ENCODE peak calls at places on chromosome X, in four cellular contexts. X, Z, H and Q are unnamed samples.
A peak's percentile ranks its signal among the peaks of the same experiment; 100 is the strongest.

GRCh38 chrX:22033818-22034217 is 1.7 kb downstream of the PHEX start:
- DNase-seq in X (no peak), Z (no peak), H (no peak), Q (no peak)

GRCh38 chrX:129704491-129704890 is 34.3 kb upstream of the XPNPEP2 start:
- DNase-seq in X (no peak), Z (no peak), H (no peak), Q (no peak)

GRCh38 chrX:48196745-48197213 is at the start of gene SSX5:
- DNase-seq in X (no peak), Z (no peak), H (no peak), Q (no peak)

GRCh38 chrX:108090474-108091265 is 672 bp downstream of the PSMD10 start:
- DNase-seq in X (no peak), Z (no peak), H (peak; percentile 80), Q (no peak)

GRCh38 chrX:136176399-136176825 is 29.1 kb downstream of the FHL1 start:
- DNase-seq in X (no peak), Z (no peak), H (peak; percentile 94), Q (no peak)

GRCh38 chrX:48890934-48891401 is 6.6 kb downstream of the TIMM17B start:
- DNase-seq in X (peak; percentile 52), Z (no peak), H (no peak), Q (no peak)

GRCh38 chrX:19660604-19661003 is 145.3 kb upstream of the MAP3K15 start:
- DNase-seq in X (no peak), Z (no peak), H (no peak), Q (no peak)

GRCh38 chrX:31606796-31607195 is 535.0 kb upstream of the FTHL17 start:
- DNase-seq in X (no peak), Z (no peak), H (no peak), Q (no peak)

GRCh38 chrX:128800138-128800537 is 723.2 kb downstream of the SMARCA1 start:
- DNase-seq in X (no peak), Z (no peak), H (no peak), Q (no peak)

GRCh38 chrX:151722241-151722846 is 6.5 kb downstream of the FATE1 start:
- DNase-seq in X (peak; percentile 68), Z (peak; percentile 82), H (no peak), Q (peak; percentile 27)

GRCh38 chrX:19889582-19890342 is 2.4 kb upstream of the SH3KBP1 start:
- DNase-seq in X (no peak), Z (no peak), H (peak; percentile 73), Q (no peak)

GRCh38 chrX:129634541-129634940 is 20.2 kb downstream of the APLN start:
- DNase-seq in X (no peak), Z (no peak), H (no peak), Q (no peak)

GRCh38 chrX:148133099-148133725 is 152.1 kb downstream of the FMR1NB start:
- DNase-seq in X (no peak), Z (no peak), H (no peak), Q (no peak)

GRCh38 chrX:136353519-136354095 is 52.8 kb downstream of the ADGRG4 start:
- DNase-seq in X (no peak), Z (no peak), H (no peak), Q (no peak)

GRCh38 chrX:154351183-154352011 is 23.0 kb downstream of the FLNA start:
- DNase-seq in X (no peak), Z (no peak), H (no peak), Q (no peak)

GRCh38 chrX:39903343-39903742 is 194.4 kb downstream of the BCOR start:
- DNase-seq in X (no peak), Z (no peak), H (peak; percentile 41), Q (no peak)

GRCh38 chrX:39903937-39904336 is 193.8 kb downstream of the BCOR start:
- DNase-seq in X (no peak), Z (no peak), H (no peak), Q (no peak)

GRCh38 chrX:39905946-39906345 is 191.8 kb downstream of the BCOR start:
- DNase-seq in X (no peak), Z (no peak), H (peak; percentile 49), Q (no peak)

GRCh38 chrX:39904816-39905474 is 192.8 kb downstream of the BCOR start:
- DNase-seq in X (no peak), Z (no peak), H (peak; percentile 30), Q (no peak)

GRCh38 chrX:39905475-39905889 is 192.3 kb downstream of the BCOR start:
- DNase-seq in X (no peak), Z (no peak), H (no peak), Q (no peak)
- H2BK15ac ChIP-seq in X (no peak overlapping the region), Z (no peak overlapping the region), H (peak overlapping the region; percentile 96), Q (no peak overlapping the region)

GRCh38 chrX:13427441-13428054 is 107.7 kb upstream of the ATXN3L start:
- DNase-seq in X (no peak), Z (no peak), H (no peak), Q (no peak)
- H3K18ac ChIP-seq in X (no peak overlapping the region), Z (no peak overlapping the region), H (no peak overlapping the region), Q (no peak overlapping the region)

GRCh38 chrX:38806054-38806389 is 4.8 kb downstream of the MID1IP1 start:
- DNase-seq in X (no peak), Z (no peak), H (no peak), Q (no peak)
- H2BK5ac ChIP-seq in X (peak overlapping the region; percentile 91), Z (peak overlapping the region; percentile 75), H (no peak overlapping the region), Q (no peak overlapping the region)

GRCh38 chrX:11355259-11355909 is 62.2 kb downstream of the AMELX start:
- DNase-seq in X (no peak), Z (no peak), H (no peak), Q (no peak)

GRCh38 chrX:11349020-11349419 is 55.8 kb downstream of the AMELX start:
- DNase-seq in X (no peak), Z (no peak), H (no peak), Q (no peak)

GRCh38 chrX:11349661-11350337 is 56.6 kb downstream of the AMELX start:
- DNase-seq in X (no peak), Z (no peak), H (no peak), Q (no peak)

GRCh38 chrX:11351375-11352295 is 58.4 kb downstream of the AMELX start:
- DNase-seq in X (no peak), Z (no peak), H (peak; percentile 92), Q (no peak)

GRCh38 chrX:11352296-11352741 is 59.1 kb downstream of the AMELX start:
- DNase-seq in X (no peak), Z (no peak), H (no peak), Q (no peak)
- H2BK15ac ChIP-seq in X (no peak overlapping the region), Z (no peak overlapping the region), H (no peak overlapping the region), Q (no peak overlapping the region)

GRCh38 chrX:17967888-17968287 is 106.8 kb upstream of the RAI2 start:
- DNase-seq in X (no peak), Z (no peak), H (no peak), Q (no peak)

GRCh38 chrX:17964871-17965270 is 103.8 kb upstream of the RAI2 start:
- DNase-seq in X (no peak), Z (no peak), H (no peak), Q (no peak)

GRCh38 chrX:17968367-17968766 is 107.3 kb upstream of the RAI2 start:
- DNase-seq in X (no peak), Z (no peak), H (no peak), Q (no peak)
- H3K18ac ChIP-seq in X (no peak overlapping the region), Z (no peak overlapping the region), H (no peak overlapping the region), Q (no peak overlapping the region)

GRCh38 chrX:103398321-103398937 is 22.1 kb downstream of the BEX3 start:
- DNase-seq in X (no peak), Z (no peak), H (peak; percentile 86), Q (no peak)
- H2BK5ac ChIP-seq in X (no peak overlapping the region), Z (no peak overlapping the region), H (no peak overlapping the region), Q (no peak overlapping the region)

DNA sequence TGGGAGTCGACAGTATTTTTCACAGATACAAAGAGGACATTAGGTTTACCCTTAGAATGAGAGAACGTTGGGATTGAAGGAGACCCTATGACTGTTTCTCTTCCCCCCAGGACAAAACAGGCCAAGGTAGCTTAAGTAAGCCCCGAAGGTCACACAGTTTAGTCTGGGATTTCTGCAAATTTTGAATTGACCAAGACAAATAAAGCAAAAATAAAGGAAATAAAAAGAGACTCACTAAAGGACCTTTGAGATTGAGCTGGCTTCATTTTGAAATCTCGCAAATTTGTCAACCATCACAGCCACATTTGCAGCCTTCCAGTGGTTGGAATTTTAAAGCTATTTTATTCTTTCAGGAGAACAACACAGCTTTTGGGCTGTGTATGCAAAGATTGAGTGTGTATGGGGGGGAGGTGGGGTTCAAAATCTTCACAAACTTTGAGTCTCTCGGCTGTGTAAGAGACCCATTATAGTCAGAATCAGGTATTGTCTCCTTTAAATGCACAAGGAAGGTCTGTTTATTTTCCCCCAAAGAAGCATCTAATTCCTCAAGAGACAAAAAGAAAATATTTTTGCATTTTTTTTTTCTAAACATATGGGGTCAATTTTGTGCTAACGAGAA is 4.2 kb downstream of the TMSB4X start:
- DNase-seq in X (no peak), Z (no peak), H (no peak), Q (no peak)
- H2BK15ac ChIP-seq in X (no peak overlapping the region), Z (no peak overlapping the region), H (no peak overlapping the region), Q (no peak overlapping the region)

GRCh38 chrX:14936561-14936960 is 63.3 kb downstream of the MOSPD2 start:
- DNase-seq in X (no peak), Z (no peak), H (peak; percentile 79), Q (no peak)

GRCh38 chrX:14942341-14942740 is 69.1 kb downstream of the MOSPD2 start:
- DNase-seq in X (no peak), Z (no peak), H (no peak), Q (no peak)

GRCh38 chrX:14943963-14944362 is 70.7 kb downstream of the MOSPD2 start:
- DNase-seq in X (no peak), Z (no peak), H (no peak), Q (no peak)

GRCh38 chrX:14939644-14940043 is 66.4 kb downstream of the MOSPD2 start:
- DNase-seq in X (no peak), Z (peak; percentile 26), H (no peak), Q (no peak)

DNA sequence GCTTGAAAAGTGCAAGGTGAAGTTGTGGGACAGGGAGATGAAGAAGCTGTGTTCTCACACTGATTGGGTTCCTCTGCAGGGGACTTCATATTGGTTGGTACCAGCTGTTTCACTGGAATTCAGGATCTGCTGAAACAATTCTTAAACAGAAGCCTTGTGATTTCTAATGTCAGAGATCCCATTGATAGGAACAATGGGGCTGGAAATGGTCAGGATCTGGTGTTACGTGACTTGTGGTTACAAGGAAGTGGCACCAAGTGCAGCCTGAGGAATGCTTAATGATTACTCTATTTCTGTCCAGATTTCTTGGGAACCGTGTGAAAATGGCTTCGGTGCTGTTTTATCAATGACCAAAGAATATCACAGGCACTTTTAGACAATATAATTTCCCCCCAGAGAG is 68.1 kb downstream of the MOSPD2 start:
- DNase-seq in X (no peak), Z (no peak), H (no peak), Q (no peak)
- H3K18ac ChIP-seq in X (no peak overlapping the region), Z (no peak overlapping the region), H (no peak overlapping the region), Q (no peak overlapping the region)